ENCODE peak calls at places on chromosomes 6 and 20, in six cellular contexts. E, G, D, W, X and Y are unnamed samples.

GRCh38 chr6:106694343-106694742 is 65.0 kb downstream of the QRSL1 start:
- DNase-seq in E (no peak), W (no peak), D (no peak), G (no peak), X (no peak), Y (no peak)

GRCh38 chr6:41594326-41594725 is 43.9 kb upstream of the MDFI start:
- DNase-seq in W (no peak), X (no peak), E (no peak), G (no peak), D (no peak), Y (peak; percentile 85)

GRCh38 chr6:147390909-147391536 is 117.5 kb upstream of the SAMD5 start:
- DNase-seq in D (no peak), E (no peak), W (no peak), G (peak; percentile 55), X (peak; percentile 43), Y (no peak)

GRCh38 chr20:33796907-33797544 is 14.1 kb upstream of the CHMP4B start:
- DNase-seq in W (no peak), X (no peak), G (no peak), D (no peak), E (no peak), Y (no peak)

GRCh38 chr6:41560440-41561192 is 14.4 kb downstream of the FOXP4 start:
- DNase-seq in G (no peak), D (no peak), W (peak; percentile 67), E (no peak), X (peak; percentile 92), Y (no peak)

GRCh38 chr6:146890172-146890571 is 291.4 kb downstream of the ADGB start:
- DNase-seq in E (no peak), G (no peak), W (no peak), D (no peak), X (no peak), Y (no peak)

GRCh38 chr6:17938885-17939284 is 48.5 kb downstream of the KIF13A start:
- DNase-seq in G (peak; percentile 75), D (no peak), X (no peak), W (no peak), E (no peak), Y (peak; percentile 13)

GRCh38 chr6:33957391-33958207 is 153.8 kb upstream of the MLN start:
- DNase-seq in G (no peak), X (no peak), D (no peak), E (no peak), W (no peak), Y (no peak)

GRCh38 chr6:111805511-111806181 is 67.6 kb downstream of the FYN start:
- DNase-seq in D (no peak), G (peak; percentile 75), W (no peak), X (no peak), E (no peak), Y (no peak)

GRCh38 chr6:20907486-20908071 is 373.3 kb downstream of the CDKAL1 start:
- DNase-seq in D (no peak), G (no peak), E (no peak), W (no peak), X (peak; percentile 60), Y (no peak)

GRCh38 chr6:158437571-158437970 is 122.3 kb upstream of the TMEM181 start:
- DNase-seq in W (no peak), X (no peak), E (no peak), G (peak; percentile 13), D (no peak), Y (no peak)

GRCh38 chr20:32160341-32160740 is 47.2 kb downstream of the PLAGL2 start:
- DNase-seq in W (no peak), D (no peak), X (no peak), G (no peak), E (peak; percentile 72), Y (no peak)
- H3K36me3 ChIP-seq in W (peaks cover 82% of the 10 kb centered on the region), D (peaks cover 4% of the 10 kb centered on the region), X (peaks cover 50% of the 10 kb centered on the region), G (peaks cover 22% of the 10 kb centered on the region), E (peaks cover 89% of the 10 kb centered on the region), Y (peaks cover 47% of the 10 kb centered on the region)

GRCh38 chr6:11433860-11434259 is 103.7 kb upstream of the TMEM170B start:
- DNase-seq in E (no peak), X (no peak), W (no peak), D (no peak), G (no peak), Y (no peak)

GRCh38 chr6:11432713-11433450 is 104.7 kb upstream of the TMEM170B start:
- DNase-seq in G (peak; percentile 61), E (no peak), X (no peak), W (no peak), D (no peak), Y (peak; percentile 98)

GRCh38 chr6:11436508-11437096 is 100.9 kb upstream of the TMEM170B start:
- DNase-seq in E (no peak), W (no peak), X (no peak), D (no peak), G (no peak), Y (no peak)

GRCh38 chr6:11432091-11432490 is 105.5 kb upstream of the TMEM170B start:
- DNase-seq in W (no peak), E (no peak), X (no peak), D (no peak), G (no peak), Y (no peak)

DNA sequence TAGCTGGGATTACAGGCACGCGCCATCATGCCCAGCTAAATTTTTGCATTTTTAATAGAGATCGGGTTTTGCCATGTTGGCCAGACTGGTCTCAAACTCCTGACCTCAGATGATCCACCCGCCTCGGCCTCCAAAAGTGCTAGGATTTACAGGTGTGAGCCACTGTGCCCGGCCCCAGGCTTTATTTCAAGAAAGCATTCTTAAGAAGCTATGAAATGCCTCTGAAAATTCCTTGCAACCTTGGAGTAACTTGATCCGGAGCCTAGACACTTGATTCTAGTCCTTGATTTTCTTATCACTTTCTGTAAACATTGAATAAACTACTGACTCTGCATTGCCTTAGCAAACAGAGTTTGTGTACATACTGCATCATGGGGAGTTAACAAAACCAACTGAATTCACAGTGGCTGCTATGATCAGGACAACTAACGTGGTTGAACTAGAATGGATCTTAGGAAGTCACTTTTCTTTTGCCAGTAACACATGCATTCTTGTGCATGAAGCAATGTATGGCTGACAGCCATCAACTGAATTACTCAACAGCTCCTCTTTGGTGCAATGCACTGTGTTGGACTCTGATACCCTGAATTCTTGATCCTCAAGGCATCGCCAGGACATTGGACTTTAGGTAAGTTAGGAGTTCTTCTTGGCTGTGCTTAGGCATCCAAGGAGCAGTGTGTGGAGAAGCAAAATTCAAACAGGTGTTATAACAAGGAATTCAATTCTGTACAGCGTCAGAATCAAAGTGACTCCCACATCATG is 102.8 kb upstream of the TMEM170B start:
- DNase-seq in G (peak; percentile 93), W (peak; percentile 71), D (peak; percentile 71), X (no peak), E (no peak), Y (no peak)
- H3K27me3 ChIP-seq in G (no peaks in the 10 kb centered on the region), W (no peaks in the 10 kb centered on the region), D (no peaks in the 10 kb centered on the region), X (no peaks in the 10 kb centered on the region), E (no peaks in the 10 kb centered on the region), Y (no peaks in the 10 kb centered on the region)

DNA sequence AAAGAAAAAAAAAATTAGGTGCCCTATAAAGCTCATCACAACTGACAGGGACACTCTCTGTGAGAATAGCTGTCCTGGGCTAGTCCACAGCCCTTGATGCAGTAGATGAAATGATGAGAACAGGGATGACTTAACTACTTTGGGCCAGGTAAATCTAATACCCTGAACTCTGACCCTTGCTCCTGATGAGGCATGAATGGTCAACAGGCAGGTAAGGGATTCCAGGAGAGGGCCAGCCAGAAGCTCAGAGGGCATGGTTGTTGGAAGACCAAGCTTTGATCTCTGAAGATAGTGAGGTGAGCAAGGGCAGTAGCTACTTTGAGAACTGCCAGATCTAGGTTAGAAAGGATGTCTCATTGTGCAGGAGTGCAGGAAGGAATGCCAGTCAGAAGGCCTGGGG is 15.6 kb downstream of the NSFL1C start:
- DNase-seq in D (no peak), X (no peak), E (no peak), G (peak; percentile 25), W (no peak), Y (no peak)
- H3K36me3 ChIP-seq in D (peaks cover 39% of the 10 kb centered on the region), X (peaks cover 80% of the 10 kb centered on the region), E (peaks cover 99% of the 10 kb centered on the region), G (peaks cover 25% of the 10 kb centered on the region), W (peaks cover 100% of the 10 kb centered on the region), Y (peaks cover 44% of the 10 kb centered on the region)

GRCh38 chr6:119345114-119345513 is 4.4 kb downstream of the MAN1A1 start:
- DNase-seq in G (no peak), E (no peak), W (no peak), X (no peak), D (no peak), Y (no peak)

GRCh38 chr6:119342430-119342829 is 7.1 kb downstream of the MAN1A1 start:
- DNase-seq in W (no peak), D (no peak), E (no peak), G (no peak), X (no peak), Y (no peak)

GRCh38 chr6:119343167-119343566 is 6.4 kb downstream of the MAN1A1 start:
- DNase-seq in E (no peak), X (no peak), W (no peak), D (no peak), G (no peak), Y (no peak)

GRCh38 chr6:119343573-119344146 is 5.9 kb downstream of the MAN1A1 start:
- DNase-seq in X (no peak), G (no peak), D (no peak), E (no peak), W (no peak), Y (no peak)

DNA sequence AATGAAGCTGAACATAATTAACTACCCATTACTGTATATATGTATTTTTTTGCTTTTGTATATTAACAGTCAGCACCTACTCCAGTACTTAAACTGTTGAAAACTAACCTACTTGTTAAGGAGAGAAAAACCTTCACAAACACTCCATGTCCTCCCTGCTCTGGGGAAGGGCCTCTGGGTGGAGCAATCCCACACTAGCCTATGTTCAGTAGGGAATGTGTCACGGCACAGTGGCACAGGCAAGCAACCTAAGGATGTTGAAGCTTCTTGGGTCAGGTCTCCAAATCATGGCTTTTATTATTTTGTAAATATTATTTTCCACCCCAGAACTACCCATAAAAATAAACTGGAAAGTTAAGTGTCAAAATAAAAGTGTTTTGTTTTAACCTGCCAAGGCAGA is 5.3 kb downstream of the MAN1A1 start:
- DNase-seq in D (no peak), W (no peak), X (no peak), G (no peak), E (no peak), Y (no peak)
- H3K27me3 ChIP-seq in D (no peaks in the 10 kb centered on the region), W (no peaks in the 10 kb centered on the region), X (peaks cover 29% of the 10 kb centered on the region), G (no peaks in the 10 kb centered on the region), E (peaks cover 22% of the 10 kb centered on the region), Y (no peaks in the 10 kb centered on the region)

GRCh38 chr6:89339565-89339964 is 13.0 kb downstream of the UBE2J1 start:
- DNase-seq in W (no peak), G (no peak), E (no peak), X (no peak), D (no peak), Y (no peak)
- H3K36me3 ChIP-seq in W (peaks cover 78% of the 10 kb centered on the region), G (peaks cover 4% of the 10 kb centered on the region), E (peaks cover 53% of the 10 kb centered on the region), X (no peaks in the 10 kb centered on the region), D (peaks cover 13% of the 10 kb centered on the region), Y (peaks cover 4% of the 10 kb centered on the region)

GRCh38 chr20:58745391-58745790 is 52.8 kb downstream of the NPEPL1 start:
- DNase-seq in X (no peak), G (no peak), E (no peak), D (no peak), W (no peak), Y (no peak)

GRCh38 chr20:58740356-58741308 is 48.0 kb downstream of the NPEPL1 start:
- DNase-seq in E (peak; percentile 55), D (no peak), W (no peak), G (no peak), X (no peak), Y (no peak)

GRCh38 chr20:58741384-58741783 is 48.8 kb downstream of the NPEPL1 start:
- DNase-seq in X (no peak), G (no peak), D (no peak), W (no peak), E (peak; percentile 66), Y (no peak)

GRCh38 chr20:58743929-58744534 is 51.4 kb downstream of the NPEPL1 start:
- DNase-seq in E (no peak), X (no peak), G (no peak), W (no peak), D (no peak), Y (no peak)

GRCh38 chr20:58743076-58743566 is 50.5 kb downstream of the NPEPL1 start:
- DNase-seq in W (no peak), D (no peak), G (no peak), E (no peak), X (no peak), Y (no peak)
- H3K27me3 ChIP-seq in W (peaks cover 10% of the 10 kb centered on the region), D (no peaks in the 10 kb centered on the region), G (peaks cover 6% of the 10 kb centered on the region), E (peaks cover 57% of the 10 kb centered on the region), X (peaks cover 5% of the 10 kb centered on the region), Y (peaks cover 7% of the 10 kb centered on the region)